ENCODE peak calls at places on chromosomes 12 and 14, in ten cellular contexts. F is stimulated activated naive B cell treated with anti-CD40 and anti-IgM and Interleukin-4, amounts not matched to agents 10 μg/mL and 1 μg/mL and 100 μg/mL, for 72 hours; K is brain microvascular endothelial cell; O is occipital lobe; P is stimulated activated CD4-positive, alpha-beta T cell treated with anti-CD3 and anti-CD28 coated beads, Interleukin-1b, Interleukin-23, amount 100 ng/mL, for 24 hours; Y is iPS-NIHi11; C is amygdala; I is HCEC 1CT; X is activated gamma-delta T cell treated with Interleukin-2 at 50 U/mL for 16 hours; V is effector memory CD8-positive, alpha-beta T cell. H is an unnamed sample.

GRCh38 chr12:39272934-39273770 is 169.8 kb downstream of the KIF21A start:
- DNase-seq in Y (peak; percentile 41), I (peak; percentile 32), C (no peak), P (no peak), V (peak; percentile 21), X (peak; percentile 9), O (no peak), K (peak; percentile 40), F (peak; percentile 3), H (peak; percentile 57)

GRCh38 chr12:90172524-90172923 is 463.9 kb upstream of the ATP2B1 start:
- DNase-seq in I (no peak), Y (no peak), V (no peak), K (no peak), O (no peak), X (no peak), F (no peak), P (no peak), C (no peak), H (no peak)

GRCh38 chr12:118498171-118498570 is 121.8 kb downstream of the SUDS3 start:
- DNase-seq in I (peak; percentile 18), V (no peak), C (no peak), K (peak; percentile 3), P (no peak), X (no peak), F (no peak), Y (no peak), O (no peak), H (no peak)

GRCh38 chr14:78747809-78748208 is 577.6 kb downstream of the NRXN3 start:
- DNase-seq in C (no peak), X (no peak), Y (no peak), V (no peak), F (no peak), P (no peak), K (no peak), O (no peak), I (no peak), H (no peak)

GRCh38 chr14:76975051-76975450 is 53.5 kb downstream of the IRF2BPL start:
- DNase-seq in P (no peak), V (no peak), K (no peak), O (no peak), I (no peak), X (no peak), F (no peak), C (no peak), Y (no peak), H (no peak)

GRCh38 chr12:52506858-52507715 is 13.1 kb downstream of the KRT5 start:
- DNase-seq in Y (peak; percentile 75), V (no peak), O (no peak), X (no peak), I (peak; percentile 35), P (no peak), C (no peak), F (no peak), K (peak; percentile 78), H (peak; percentile 59)

GRCh38 chr12:11795910-11796459 is 146.5 kb downstream of the ETV6 start:
- DNase-seq in C (no peak), K (peak; percentile 82), V (no peak), X (no peak), Y (peak; percentile 55), F (no peak), I (peak; percentile 56), P (no peak), O (no peak), H (peak; percentile 94)

GRCh38 chr12:70828391-70828790 is 92.1 kb downstream of the PTPRR start:
- DNase-seq in P (no peak), K (peak; percentile 11), C (no peak), V (no peak), I (peak; percentile 74), Y (no peak), O (no peak), X (no peak), F (no peak), H (no peak)

GRCh38 chr14:55386037-55386798 is 25.4 kb downstream of the ATG14 start:
- DNase-seq in F (no peak), I (no peak), X (no peak), O (no peak), K (no peak), Y (no peak), V (no peak), P (no peak), C (no peak), H (no peak)

GRCh38 chr12:1691123-1692007 is 495 bp downstream of the ADIPOR2 start:
- DNase-seq in K (no peak), I (peak; percentile 36), X (peak; percentile 20), V (no peak), O (no peak), P (no peak), C (no peak), Y (peak; percentile 87), F (peak; percentile 24), H (no peak)

GRCh38 chr12:57049890-57050289 is at the start of gene MYO1A:
- DNase-seq in X (no peak), F (no peak), V (no peak), Y (peak; percentile 79), P (no peak), C (no peak), I (no peak), O (no peak), K (no peak), H (no peak)

GRCh38 chr12:131163189-131163738 is 209.6 kb downstream of the ADGRD1 start:
- DNase-seq in F (no peak), V (no peak), X (no peak), C (no peak), K (no peak), O (no peak), I (no peak), Y (no peak), P (no peak), H (no peak)

GRCh38 chr14:99755068-99755405 is 38.2 kb upstream of the EML1 start:
- DNase-seq in X (no peak), F (no peak), O (no peak), V (no peak), C (no peak), P (no peak), I (no peak), Y (no peak), K (no peak), H (no peak)

GRCh38 chr12:40253936-40254335 is 29.1 kb downstream of the LRRK2 start:
- DNase-seq in V (no peak), P (no peak), F (no peak), Y (no peak), X (no peak), C (no peak), I (peak; percentile 27), O (no peak), K (no peak), H (no peak)

GRCh38 chr14:75454963-75455546 is 27.2 kb downstream of the JDP2 start:
- DNase-seq in Y (no peak), K (peak; percentile 57), O (no peak), X (no peak), F (no peak), C (no peak), I (peak; percentile 34), P (no peak), V (no peak), H (peak; percentile 36)

GRCh38 chr12:89824822-89825221 is 116.2 kb upstream of the ATP2B1 start:
- DNase-seq in O (no peak), I (no peak), V (no peak), C (no peak), P (no peak), Y (no peak), X (no peak), K (no peak), F (no peak), H (no peak)

GRCh38 chr14:105853907-105854599 is 327.7 kb downstream of the TMEM121 start:
- DNase-seq in F (no peak), K (no peak), C (no peak), Y (no peak), I (no peak), X (no peak), P (no peak), V (no peak), O (no peak), H (no peak)

GRCh38 chr12:116009805-116010204 is 267.7 kb downstream of the MED13L start:
- DNase-seq in C (no peak), I (no peak), V (no peak), P (no peak), X (no peak), K (no peak), Y (no peak), F (no peak), O (no peak), H (no peak)

GRCh38 chr12:53123578-53124351 is 20.5 kb downstream of the SOAT2 start:
- DNase-seq in F (no peak), X (no peak), C (no peak), K (peak; percentile 51), P (no peak), O (no peak), I (peak; percentile 46), Y (peak; percentile 24), V (no peak), H (peak; percentile 19)

GRCh38 chr14:60485600-60486251 is at the start of gene C14orf39:
- DNase-seq in O (no peak), X (no peak), P (no peak), F (no peak), K (no peak), I (no peak), V (no peak), Y (peak; percentile 76), C (no peak), H (no peak)

GRCh38 chr12:116358850-116359761 is 81.6 kb upstream of the MED13L start:
- DNase-seq in K (peak; percentile 93), O (peak; percentile 58), X (peak; percentile 65), Y (peak; percentile 92), V (peak; percentile 68), P (peak; percentile 12), I (peak; percentile 92), F (peak; percentile 70), C (no peak), H (peak; percentile 78)

GRCh38 chr14:90556050-90556477 is 159.2 kb downstream of the CALM1 start:
- DNase-seq in Y (peak; percentile 82), C (no peak), K (no peak), V (no peak), I (no peak), X (no peak), O (no peak), P (no peak), F (no peak), H (no peak)

GRCh38 chr14:54259821-54260220 is 137.0 kb upstream of the CDKN3 start:
- DNase-seq in F (no peak), I (no peak), C (no peak), X (no peak), O (no peak), P (no peak), V (no peak), K (no peak), Y (no peak), H (peak; percentile 44)

GRCh38 chr14:23485311-23485710 is 15.8 kb downstream of the NGDN start:
- DNase-seq in O (no peak), K (no peak), X (no peak), Y (no peak), C (no peak), P (no peak), I (no peak), F (no peak), V (no peak), H (no peak)

GRCh38 chr14:53894456-53894855 is 62.2 kb downstream of the BMP4 start:
- DNase-seq in O (no peak), P (no peak), V (no peak), I (peak; percentile 82), X (no peak), Y (no peak), F (no peak), K (peak; percentile 27), C (no peak), H (peak; percentile 56)

GRCh38 chr12:55931780-55932545 is 1.0 kb downstream of the DGKA start:
- DNase-seq in K (no peak), F (peak; percentile 5), V (no peak), C (no peak), Y (peak; percentile 85), O (peak; percentile 27), P (no peak), X (peak; percentile 38), I (peak; percentile 45), H (peak; percentile 26)

GRCh38 chr12:52980096-52980694 is 26.1 kb upstream of the EIF4B start:
- DNase-seq in C (no peak), F (no peak), P (no peak), I (no peak), X (no peak), O (no peak), Y (no peak), V (no peak), K (no peak), H (no peak)

GRCh38 chr14:103188691-103189480 is 65.6 kb downstream of the TNFAIP2 start:
- DNase-seq in K (no peak), Y (peak; percentile 67), O (no peak), V (peak; percentile 9), C (no peak), X (no peak), I (no peak), P (no peak), F (no peak), H (no peak)